ENCODE peak calls at places on chromosomes 13 and 19, in five cellular contexts. One of them, this sample, is unnamed.

GRCh38 chr13:87669379-87669978 is 1.7 kb upstream of the SLITRK5 start:
- DNase-seq in H1: no peak
- DNase-seq in neuronal stem cell: no peak
- DNase-seq in H9: peak; percentile 30
- DNase-seq in mesenchymal stem cell: peak; percentile 59
- DNase-seq in this sample: peak; percentile 16

GRCh38 chr13:112756511-112756966 is 66.7 kb downstream of the ATP11A start:
- DNase-seq in H1: no peak
- DNase-seq in neuronal stem cell: no peak
- DNase-seq in H9: no peak
- DNase-seq in mesenchymal stem cell: no peak
- DNase-seq in this sample: no peak

GRCh38 chr19:51031880-51032225 is 2.9 kb downstream of the KLK12 start:
- DNase-seq in H1: no peak
- DNase-seq in neuronal stem cell: no peak
- DNase-seq in H9: no peak
- DNase-seq in mesenchymal stem cell: no peak
- DNase-seq in this sample: no peak

GRCh38 chr19:39795001-39795400 is 16.3 kb downstream of the LEUTX start:
- DNase-seq in H1: no peak
- DNase-seq in neuronal stem cell: no peak
- DNase-seq in H9: no peak
- DNase-seq in mesenchymal stem cell: no peak
- DNase-seq in this sample: no peak

GRCh38 chr13:30338331-30338851 is 31.0 kb upstream of the KATNAL1 start:
- DNase-seq in H1: no peak
- DNase-seq in neuronal stem cell: no peak
- DNase-seq in H9: no peak
- DNase-seq in mesenchymal stem cell: no peak
- DNase-seq in this sample: peak; percentile 77

GRCh38 chr19:30047355-30047895 is 105.4 kb downstream of the URI1 start:
- DNase-seq in H1: no peak
- DNase-seq in neuronal stem cell: no peak
- DNase-seq in H9: no peak
- DNase-seq in mesenchymal stem cell: no peak
- DNase-seq in this sample: no peak

GRCh38 chr13:40338217-40338616 is 328.2 kb downstream of the FOXO1 start:
- DNase-seq in H1: peak; percentile 13
- DNase-seq in neuronal stem cell: no peak
- DNase-seq in H9: no peak
- DNase-seq in mesenchymal stem cell: no peak
- DNase-seq in this sample: no peak

GRCh38 chr19:33431986-33432385 is 58.5 kb downstream of the CEBPG start:
- DNase-seq in H1: no peak
- DNase-seq in neuronal stem cell: no peak
- DNase-seq in H9: no peak
- DNase-seq in mesenchymal stem cell: no peak
- DNase-seq in this sample: no peak

GRCh38 chr13:66459143-66459542 is 771.0 kb downstream of the PCDH9 start:
- DNase-seq in H1: no peak
- DNase-seq in neuronal stem cell: no peak
- DNase-seq in H9: no peak
- DNase-seq in mesenchymal stem cell: no peak
- DNase-seq in this sample: no peak

GRCh38 chr13:73189766-73190165 is 131.0 kb downstream of the KLF5 start:
- DNase-seq in H1: no peak
- DNase-seq in neuronal stem cell: no peak
- DNase-seq in H9: no peak
- DNase-seq in mesenchymal stem cell: no peak
- DNase-seq in this sample: no peak

GRCh38 chr13:23750383-23751121 is 138.6 kb downstream of the MIPEP start:
- DNase-seq in H1: no peak
- DNase-seq in neuronal stem cell: no peak
- DNase-seq in H9: no peak
- DNase-seq in mesenchymal stem cell: peak; percentile 30
- DNase-seq in this sample: no peak

GRCh38 chr13:23749288-23749880 is 139.8 kb downstream of the MIPEP start:
- DNase-seq in H1: no peak
- DNase-seq in neuronal stem cell: no peak
- DNase-seq in H9: no peak
- DNase-seq in mesenchymal stem cell: no peak
- DNase-seq in this sample: no peak

GRCh38 chr13:23753523-23753922 is 135.7 kb downstream of the MIPEP start:
- DNase-seq in H1: no peak
- DNase-seq in neuronal stem cell: no peak
- DNase-seq in H9: no peak
- DNase-seq in mesenchymal stem cell: peak; percentile 62
- DNase-seq in this sample: peak; percentile 53

GRCh38 chr13:23752111-23753001 is 136.8 kb downstream of the MIPEP start:
- DNase-seq in H1: no peak
- DNase-seq in neuronal stem cell: no peak
- DNase-seq in H9: no peak
- DNase-seq in mesenchymal stem cell: no peak
- DNase-seq in this sample: no peak

GRCh38 chr13:23751195-23751594 is 138.0 kb downstream of the MIPEP start:
- DNase-seq in H1: no peak
- DNase-seq in neuronal stem cell: no peak
- DNase-seq in H9: no peak
- DNase-seq in mesenchymal stem cell: no peak
- DNase-seq in this sample: no peak
- H2BK120ac ChIP-seq in H1: no peak overlapping the region
- H2BK120ac ChIP-seq in neuronal stem cell: no peak overlapping the region
- H2BK120ac ChIP-seq in H9: no peak overlapping the region
- H2BK120ac ChIP-seq in mesenchymal stem cell: no peak overlapping the region
- H2BK120ac ChIP-seq in this sample: no peak overlapping the region

GRCh38 chr13:97116754-97117153 is 105.4 kb upstream of the MBNL2 start:
- DNase-seq in H1: no peak
- DNase-seq in neuronal stem cell: no peak
- DNase-seq in H9: no peak
- DNase-seq in mesenchymal stem cell: peak; percentile 68
- DNase-seq in this sample: no peak
- H2BK12ac ChIP-seq in H1: no peak overlapping the region
- H2BK12ac ChIP-seq in neuronal stem cell: no peak overlapping the region
- H2BK12ac ChIP-seq in H9: no peak overlapping the region
- H2BK12ac ChIP-seq in mesenchymal stem cell: peak overlapping the region; percentile 19
- H2BK12ac ChIP-seq in this sample: no peak overlapping the region

DNA sequence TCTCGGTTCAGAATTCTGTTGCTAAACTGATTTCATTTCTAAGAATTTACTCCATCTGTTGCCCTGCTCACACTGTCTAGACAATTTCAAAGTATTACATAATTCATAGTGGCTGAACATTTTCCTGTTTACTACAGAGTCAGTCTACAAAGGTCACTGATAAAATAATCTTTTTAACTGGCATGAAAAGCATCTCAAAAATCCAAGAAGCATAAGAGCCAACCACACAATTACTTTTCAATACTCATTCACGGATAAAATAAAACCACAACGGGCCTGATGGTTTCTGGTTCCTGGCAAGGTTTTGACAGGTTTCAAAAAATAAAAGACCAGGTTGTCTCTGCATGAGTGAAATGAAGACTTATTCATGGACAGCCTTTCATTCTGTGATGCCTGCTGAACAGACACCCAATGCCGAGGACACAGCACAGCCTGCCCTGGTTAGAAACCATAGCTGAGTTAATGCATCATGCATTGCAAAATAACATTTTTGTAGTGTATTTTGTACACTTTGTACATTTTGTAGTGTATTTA is 88.6 kb upstream of the IRS2 start:
- DNase-seq in H1: no peak
- DNase-seq in neuronal stem cell: no peak
- DNase-seq in H9: no peak
- DNase-seq in mesenchymal stem cell: peak; percentile 30
- DNase-seq in this sample: no peak
- H2BK120ac ChIP-seq in H1: no peak overlapping the region
- H2BK120ac ChIP-seq in neuronal stem cell: no peak overlapping the region
- H2BK120ac ChIP-seq in H9: no peak overlapping the region
- H2BK120ac ChIP-seq in mesenchymal stem cell: no peak overlapping the region
- H2BK120ac ChIP-seq in this sample: no peak overlapping the region

GRCh38 chr13:89686171-89686570 is 1661.3 kb upstream of the MIR17HG start:
- DNase-seq in H1: no peak
- DNase-seq in neuronal stem cell: no peak
- DNase-seq in H9: no peak
- DNase-seq in mesenchymal stem cell: no peak
- DNase-seq in this sample: peak; percentile 8
- H2BK12ac ChIP-seq in H1: no peak overlapping the region
- H2BK12ac ChIP-seq in neuronal stem cell: no peak overlapping the region
- H2BK12ac ChIP-seq in H9: no peak overlapping the region
- H2BK12ac ChIP-seq in mesenchymal stem cell: no peak overlapping the region
- H2BK12ac ChIP-seq in this sample: no peak overlapping the region

DNA sequence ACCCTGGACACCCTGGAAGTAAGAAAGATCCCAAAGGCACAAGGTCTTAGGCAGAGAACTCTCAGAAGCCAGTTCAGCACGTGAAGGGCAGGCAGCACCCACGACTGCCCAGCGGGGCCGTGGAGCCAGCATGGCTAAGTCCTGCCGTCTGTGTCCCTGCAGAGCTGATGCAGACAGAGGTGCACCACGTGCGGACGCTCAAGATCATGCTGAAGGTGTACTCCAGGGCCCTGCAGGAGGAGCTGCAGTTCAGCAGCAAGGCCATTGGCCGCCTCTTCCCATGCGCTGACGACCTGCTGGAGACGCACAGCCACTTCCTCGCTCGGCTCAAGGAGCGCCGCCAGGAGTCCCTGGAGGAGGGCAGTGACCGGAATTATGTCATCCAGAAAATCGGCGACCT is 44.8 kb downstream of the PEX11G start:
- DNase-seq in H1: no peak
- DNase-seq in neuronal stem cell: no peak
- DNase-seq in H9: peak; percentile 39
- DNase-seq in mesenchymal stem cell: no peak
- DNase-seq in this sample: no peak
- H2BK120ac ChIP-seq in H1: no peak overlapping the region
- H2BK120ac ChIP-seq in neuronal stem cell: peak overlapping the region; percentile 87
- H2BK120ac ChIP-seq in H9: no peak overlapping the region
- H2BK120ac ChIP-seq in mesenchymal stem cell: no peak overlapping the region
- H2BK120ac ChIP-seq in this sample: no peak overlapping the region

GRCh38 chr19:10895920-10896319 is 24.6 kb downstream of the CARM1 start:
- DNase-seq in H1: no peak
- DNase-seq in neuronal stem cell: no peak
- DNase-seq in H9: peak; percentile 64
- DNase-seq in mesenchymal stem cell: no peak
- DNase-seq in this sample: no peak

GRCh38 chr19:10898633-10899032 is 27.3 kb downstream of the CARM1 start:
- DNase-seq in H1: no peak
- DNase-seq in neuronal stem cell: no peak
- DNase-seq in H9: no peak
- DNase-seq in mesenchymal stem cell: no peak
- DNase-seq in this sample: no peak

GRCh38 chr19:10896851-10897526 is 25.6 kb downstream of the CARM1 start:
- DNase-seq in H1: no peak
- DNase-seq in neuronal stem cell: no peak
- DNase-seq in H9: no peak
- DNase-seq in mesenchymal stem cell: peak; percentile 36
- DNase-seq in this sample: no peak

GRCh38 chr19:10895363-10895762 is 24.0 kb downstream of the CARM1 start:
- DNase-seq in H1: no peak
- DNase-seq in neuronal stem cell: no peak
- DNase-seq in H9: no peak
- DNase-seq in mesenchymal stem cell: no peak
- DNase-seq in this sample: no peak

GRCh38 chr19:10899171-10899653 is 27.9 kb downstream of the CARM1 start:
- DNase-seq in H1: no peak
- DNase-seq in neuronal stem cell: no peak
- DNase-seq in H9: no peak
- DNase-seq in mesenchymal stem cell: no peak
- DNase-seq in this sample: no peak
- H2BK12ac ChIP-seq in H1: no peak overlapping the region
- H2BK12ac ChIP-seq in neuronal stem cell: no peak overlapping the region
- H2BK12ac ChIP-seq in H9: no peak overlapping the region
- H2BK12ac ChIP-seq in mesenchymal stem cell: no peak overlapping the region
- H2BK12ac ChIP-seq in this sample: no peak overlapping the region

GRCh38 chr13:76168661-76169060 is 532.5 kb downstream of the LMO7 start:
- DNase-seq in H1: no peak
- DNase-seq in neuronal stem cell: no peak
- DNase-seq in H9: no peak
- DNase-seq in mesenchymal stem cell: peak; percentile 63
- DNase-seq in this sample: no peak
- H2BK120ac ChIP-seq in H1: no peak overlapping the region
- H2BK120ac ChIP-seq in neuronal stem cell: no peak overlapping the region
- H2BK120ac ChIP-seq in H9: no peak overlapping the region
- H2BK120ac ChIP-seq in mesenchymal stem cell: no peak overlapping the region
- H2BK120ac ChIP-seq in this sample: no peak overlapping the region

This sample was measured in trophoblast cell.